ENCODE peak calls at places on chromosome 21, in ten cellular contexts. One of them, this sample, is unnamed.

GRCh38 chr21:45293214-45293725 is 5.6 kb upstream of the POFUT2 start:
- DNase-seq in progenitor cell of endocrine pancreas: peak
- DNase-seq in AG10803: peak
- DNase-seq in H7: peak
- DNase-seq in fibroblast of the conjunctiva: no peak
- DNase-seq in neuronal stem cell: no peak
- DNase-seq in choroid plexus epithelial cell: peak
- DNase-seq in A549: no peak
- DNase-seq in lung: peak
- DNase-seq in SHP77 treated with DMSO at 0.1 percent for 48 hours: no peak
- DNase-seq in this sample: no peak

GRCh38 chr21:42123509-42123908 is 52.4 kb downstream of the UMODL1 start:
- DNase-seq in progenitor cell of endocrine pancreas: no peak
- DNase-seq in AG10803: no peak
- DNase-seq in H7: no peak
- DNase-seq in fibroblast of the conjunctiva: no peak
- DNase-seq in neuronal stem cell: no peak
- DNase-seq in choroid plexus epithelial cell: no peak
- DNase-seq in A549: no peak
- DNase-seq in lung: no peak
- DNase-seq in SHP77 treated with DMSO at 0.1 percent for 48 hours: no peak
- DNase-seq in this sample: no peak

GRCh38 chr21:27505516-27505915 is 538.6 kb upstream of the ADAMTS5 start:
- DNase-seq in progenitor cell of endocrine pancreas: no peak
- DNase-seq in AG10803: peak
- DNase-seq in H7: no peak
- DNase-seq in fibroblast of the conjunctiva: peak
- DNase-seq in neuronal stem cell: no peak
- DNase-seq in choroid plexus epithelial cell: peak
- DNase-seq in A549: no peak
- DNase-seq in lung: no peak
- DNase-seq in SHP77 treated with DMSO at 0.1 percent for 48 hours: no peak
- DNase-seq in this sample: peak

GRCh38 chr21:21137986-21138385 is 139.8 kb downstream of the NCAM2 start:
- DNase-seq in progenitor cell of endocrine pancreas: no peak
- DNase-seq in AG10803: peak
- DNase-seq in H7: no peak
- DNase-seq in fibroblast of the conjunctiva: no peak
- DNase-seq in neuronal stem cell: no peak
- DNase-seq in choroid plexus epithelial cell: peak
- DNase-seq in A549: no peak
- DNase-seq in lung: no peak
- DNase-seq in SHP77 treated with DMSO at 0.1 percent for 48 hours: no peak
- DNase-seq in this sample: peak

GRCh38 chr21:18334066-18334465 is 69.5 kb downstream of the TMPRSS15 start:
- DNase-seq in progenitor cell of endocrine pancreas: no peak
- DNase-seq in AG10803: no peak
- DNase-seq in H7: no peak
- DNase-seq in fibroblast of the conjunctiva: no peak
- DNase-seq in neuronal stem cell: no peak
- DNase-seq in choroid plexus epithelial cell: peak
- DNase-seq in A549: no peak
- DNase-seq in lung: no peak
- DNase-seq in SHP77 treated with DMSO at 0.1 percent for 48 hours: no peak
- DNase-seq in this sample: no peak

GRCh38 chr21:41821081-41821755 is 54.4 kb upstream of the RIPK4 start:
- DNase-seq in progenitor cell of endocrine pancreas: no peak
- DNase-seq in AG10803: no peak
- DNase-seq in H7: peak
- DNase-seq in fibroblast of the conjunctiva: no peak
- DNase-seq in neuronal stem cell: no peak
- DNase-seq in choroid plexus epithelial cell: no peak
- DNase-seq in A549: no peak
- DNase-seq in lung: no peak
- DNase-seq in SHP77 treated with DMSO at 0.1 percent for 48 hours: no peak
- DNase-seq in this sample: no peak

GRCh38 chr21:33434770-33435360 is 31.7 kb downstream of the IFNGR2 start:
- DNase-seq in progenitor cell of endocrine pancreas: no peak
- DNase-seq in AG10803: peak
- DNase-seq in H7: no peak
- DNase-seq in fibroblast of the conjunctiva: peak
- DNase-seq in neuronal stem cell: no peak
- DNase-seq in choroid plexus epithelial cell: peak
- DNase-seq in A549: no peak
- DNase-seq in lung: no peak
- DNase-seq in SHP77 treated with DMSO at 0.1 percent for 48 hours: no peak
- DNase-seq in this sample: peak

GRCh38 chr21:45190013-45190412 is 97.7 kb downstream of the POFUT2 start:
- DNase-seq in progenitor cell of endocrine pancreas: no peak
- DNase-seq in AG10803: no peak
- DNase-seq in H7: no peak
- DNase-seq in fibroblast of the conjunctiva: no peak
- DNase-seq in neuronal stem cell: no peak
- DNase-seq in choroid plexus epithelial cell: no peak
- DNase-seq in A549: no peak
- DNase-seq in lung: no peak
- DNase-seq in SHP77 treated with DMSO at 0.1 percent for 48 hours: no peak
- DNase-seq in this sample: no peak

GRCh38 chr21:31872452-31873274 is at the start of gene HUNK:
- DNase-seq in progenitor cell of endocrine pancreas: peak
- DNase-seq in AG10803: peak
- DNase-seq in H7: peak
- DNase-seq in fibroblast of the conjunctiva: no peak
- DNase-seq in neuronal stem cell: peak
- DNase-seq in choroid plexus epithelial cell: peak
- DNase-seq in A549: peak
- DNase-seq in lung: peak
- DNase-seq in SHP77 treated with DMSO at 0.1 percent for 48 hours: no peak
- DNase-seq in this sample: peak

GRCh38 chr21:38788275-38788911 is 17.3 kb upstream of the ETS2 start:
- DNase-seq in progenitor cell of endocrine pancreas: no peak
- DNase-seq in AG10803: peak
- DNase-seq in H7: no peak
- DNase-seq in fibroblast of the conjunctiva: no peak
- DNase-seq in neuronal stem cell: no peak
- DNase-seq in choroid plexus epithelial cell: no peak
- DNase-seq in A549: no peak
- DNase-seq in lung: no peak
- DNase-seq in SHP77 treated with DMSO at 0.1 percent for 48 hours: no peak
- DNase-seq in this sample: no peak

GRCh38 chr21:33199516-33200217 is 30.1 kb upstream of the IFNAR2 start:
- DNase-seq in progenitor cell of endocrine pancreas: peak
- DNase-seq in AG10803: peak
- DNase-seq in H7: peak
- DNase-seq in fibroblast of the conjunctiva: peak
- DNase-seq in neuronal stem cell: peak
- DNase-seq in choroid plexus epithelial cell: peak
- DNase-seq in A549: peak
- DNase-seq in lung: peak
- DNase-seq in SHP77 treated with DMSO at 0.1 percent for 48 hours: peak
- DNase-seq in this sample: peak

GRCh38 chr21:36990508-36991205 is 15.8 kb upstream of the RIPPLY3 start:
- DNase-seq in progenitor cell of endocrine pancreas: no peak
- DNase-seq in AG10803: no peak
- DNase-seq in H7: peak
- DNase-seq in fibroblast of the conjunctiva: no peak
- DNase-seq in neuronal stem cell: no peak
- DNase-seq in choroid plexus epithelial cell: no peak
- DNase-seq in A549: no peak
- DNase-seq in lung: no peak
- DNase-seq in SHP77 treated with DMSO at 0.1 percent for 48 hours: no peak
- DNase-seq in this sample: no peak

GRCh38 chr21:44800103-44800502 is 1.5 kb downstream of the UBE2G2 start:
- DNase-seq in progenitor cell of endocrine pancreas: no peak
- DNase-seq in AG10803: peak
- DNase-seq in H7: peak
- DNase-seq in fibroblast of the conjunctiva: peak
- DNase-seq in neuronal stem cell: no peak
- DNase-seq in choroid plexus epithelial cell: peak
- DNase-seq in A549: peak
- DNase-seq in lung: no peak
- DNase-seq in SHP77 treated with DMSO at 0.1 percent for 48 hours: no peak
- DNase-seq in this sample: no peak

GRCh38 chr21:45318556-45319341 is 31.1 kb upstream of the POFUT2 start:
- DNase-seq in progenitor cell of endocrine pancreas: no peak
- DNase-seq in AG10803: no peak
- DNase-seq in H7: peak
- DNase-seq in fibroblast of the conjunctiva: no peak
- DNase-seq in neuronal stem cell: no peak
- DNase-seq in choroid plexus epithelial cell: peak
- DNase-seq in A549: peak
- DNase-seq in lung: no peak
- DNase-seq in SHP77 treated with DMSO at 0.1 percent for 48 hours: no peak
- DNase-seq in this sample: peak

GRCh38 chr21:44846485-44847260 is 26.8 kb downstream of the PTTG1IP start:
- DNase-seq in progenitor cell of endocrine pancreas: no peak
- DNase-seq in AG10803: peak
- DNase-seq in H7: no peak
- DNase-seq in fibroblast of the conjunctiva: no peak
- DNase-seq in neuronal stem cell: no peak
- DNase-seq in choroid plexus epithelial cell: no peak
- DNase-seq in A549: no peak
- DNase-seq in lung: peak
- DNase-seq in SHP77 treated with DMSO at 0.1 percent for 48 hours: no peak
- DNase-seq in this sample: peak

GRCh38 chr21:44301961-44302406 is 2.1 kb downstream of the PFKL start:
- DNase-seq in progenitor cell of endocrine pancreas: no peak
- DNase-seq in AG10803: no peak
- DNase-seq in H7: no peak
- DNase-seq in fibroblast of the conjunctiva: no peak
- DNase-seq in neuronal stem cell: no peak
- DNase-seq in choroid plexus epithelial cell: no peak
- DNase-seq in A549: no peak
- DNase-seq in lung: no peak
- DNase-seq in SHP77 treated with DMSO at 0.1 percent for 48 hours: peak
- DNase-seq in this sample: no peak

GRCh38 chr21:36403713-36404112 is 18.5 kb downstream of the CHAF1B start:
- DNase-seq in progenitor cell of endocrine pancreas: no peak
- DNase-seq in AG10803: no peak
- DNase-seq in H7: no peak
- DNase-seq in fibroblast of the conjunctiva: no peak
- DNase-seq in neuronal stem cell: no peak
- DNase-seq in choroid plexus epithelial cell: no peak
- DNase-seq in A549: no peak
- DNase-seq in lung: no peak
- DNase-seq in SHP77 treated with DMSO at 0.1 percent for 48 hours: no peak
- DNase-seq in this sample: no peak

GRCh38 chr21:25862596-25862995 is 127.8 kb downstream of the GABPA start:
- DNase-seq in progenitor cell of endocrine pancreas: no peak
- DNase-seq in AG10803: peak
- DNase-seq in H7: peak
- DNase-seq in fibroblast of the conjunctiva: no peak
- DNase-seq in neuronal stem cell: no peak
- DNase-seq in choroid plexus epithelial cell: peak
- DNase-seq in A549: peak
- DNase-seq in lung: no peak
- DNase-seq in SHP77 treated with DMSO at 0.1 percent for 48 hours: no peak
- DNase-seq in this sample: peak

GRCh38 chr21:41777934-41778815 is 11.3 kb upstream of the RIPK4 start:
- DNase-seq in progenitor cell of endocrine pancreas: peak
- DNase-seq in AG10803: peak
- DNase-seq in H7: peak
- DNase-seq in fibroblast of the conjunctiva: peak
- DNase-seq in neuronal stem cell: peak
- DNase-seq in choroid plexus epithelial cell: peak
- DNase-seq in A549: peak
- DNase-seq in lung: peak
- DNase-seq in SHP77 treated with DMSO at 0.1 percent for 48 hours: no peak
- DNase-seq in this sample: peak

GRCh38 chr21:14120091-14120734 is 90.5 kb downstream of the LIPI start:
- DNase-seq in progenitor cell of endocrine pancreas: no peak
- DNase-seq in AG10803: peak
- DNase-seq in H7: peak
- DNase-seq in fibroblast of the conjunctiva: no peak
- DNase-seq in neuronal stem cell: peak
- DNase-seq in choroid plexus epithelial cell: peak
- DNase-seq in A549: peak
- DNase-seq in lung: no peak
- DNase-seq in SHP77 treated with DMSO at 0.1 percent for 48 hours: no peak
- DNase-seq in this sample: peak

GRCh38 chr21:25964926-25965325 is 205.6 kb downstream of the APP start:
- DNase-seq in progenitor cell of endocrine pancreas: no peak
- DNase-seq in AG10803: no peak
- DNase-seq in H7: no peak
- DNase-seq in fibroblast of the conjunctiva: no peak
- DNase-seq in neuronal stem cell: no peak
- DNase-seq in choroid plexus epithelial cell: no peak
- DNase-seq in A549: no peak
- DNase-seq in lung: no peak
- DNase-seq in SHP77 treated with DMSO at 0.1 percent for 48 hours: no peak
- DNase-seq in this sample: no peak

GRCh38 chr21:33135925-33136324 is 66.0 kb downstream of the OLIG1 start:
- DNase-seq in progenitor cell of endocrine pancreas: no peak
- DNase-seq in AG10803: no peak
- DNase-seq in H7: no peak
- DNase-seq in fibroblast of the conjunctiva: no peak
- DNase-seq in neuronal stem cell: no peak
- DNase-seq in choroid plexus epithelial cell: no peak
- DNase-seq in A549: no peak
- DNase-seq in lung: no peak
- DNase-seq in SHP77 treated with DMSO at 0.1 percent for 48 hours: no peak
- DNase-seq in this sample: no peak

GRCh38 chr21:25657140-25657539 is 18.1 kb downstream of the JAM2 start:
- DNase-seq in progenitor cell of endocrine pancreas: no peak
- DNase-seq in AG10803: no peak
- DNase-seq in H7: no peak
- DNase-seq in fibroblast of the conjunctiva: no peak
- DNase-seq in neuronal stem cell: no peak
- DNase-seq in choroid plexus epithelial cell: no peak
- DNase-seq in A549: no peak
- DNase-seq in lung: no peak
- DNase-seq in SHP77 treated with DMSO at 0.1 percent for 48 hours: no peak
- DNase-seq in this sample: no peak

GRCh38 chr21:45300786-45301520 is 13.3 kb upstream of the POFUT2 start:
- DNase-seq in progenitor cell of endocrine pancreas: no peak
- DNase-seq in AG10803: no peak
- DNase-seq in H7: peak
- DNase-seq in fibroblast of the conjunctiva: no peak
- DNase-seq in neuronal stem cell: no peak
- DNase-seq in choroid plexus epithelial cell: no peak
- DNase-seq in A549: no peak
- DNase-seq in lung: no peak
- DNase-seq in SHP77 treated with DMSO at 0.1 percent for 48 hours: no peak
- DNase-seq in this sample: no peak

GRCh38 chr21:30233636-30234035 is 17.7 kb upstream of the CLDN8 start:
- DNase-seq in progenitor cell of endocrine pancreas: no peak
- DNase-seq in AG10803: peak
- DNase-seq in H7: no peak
- DNase-seq in fibroblast of the conjunctiva: peak
- DNase-seq in neuronal stem cell: no peak
- DNase-seq in choroid plexus epithelial cell: no peak
- DNase-seq in A549: no peak
- DNase-seq in lung: no peak
- DNase-seq in SHP77 treated with DMSO at 0.1 percent for 48 hours: no peak
- DNase-seq in this sample: no peak

GRCh38 chr21:21076051-21076450 is 77.8 kb downstream of the NCAM2 start:
- DNase-seq in progenitor cell of endocrine pancreas: no peak
- DNase-seq in AG10803: no peak
- DNase-seq in H7: no peak
- DNase-seq in fibroblast of the conjunctiva: no peak
- DNase-seq in neuronal stem cell: no peak
- DNase-seq in choroid plexus epithelial cell: no peak
- DNase-seq in A549: no peak
- DNase-seq in lung: no peak
- DNase-seq in SHP77 treated with DMSO at 0.1 percent for 48 hours: no peak
- DNase-seq in this sample: no peak

GRCh38 chr21:36186506-36187399 is 30.1 kb downstream of the DOP1B start:
- DNase-seq in progenitor cell of endocrine pancreas: no peak
- DNase-seq in AG10803: no peak
- DNase-seq in H7: peak
- DNase-seq in fibroblast of the conjunctiva: no peak
- DNase-seq in neuronal stem cell: no peak
- DNase-seq in choroid plexus epithelial cell: no peak
- DNase-seq in A549: no peak
- DNase-seq in lung: no peak
- DNase-seq in SHP77 treated with DMSO at 0.1 percent for 48 hours: no peak
- DNase-seq in this sample: no peak

GRCh38 chr21:42187976-42188653 is 30.8 kb upstream of the ABCG1 start:
- DNase-seq in progenitor cell of endocrine pancreas: no peak
- DNase-seq in AG10803: peak
- DNase-seq in H7: no peak
- DNase-seq in fibroblast of the conjunctiva: no peak
- DNase-seq in neuronal stem cell: no peak
- DNase-seq in choroid plexus epithelial cell: peak
- DNase-seq in A549: no peak
- DNase-seq in lung: peak
- DNase-seq in SHP77 treated with DMSO at 0.1 percent for 48 hours: no peak
- DNase-seq in this sample: peak